ENCODE peak calls at places on chromosomes 12 and 14, in nine cellular contexts. K, P, L, X, U, W, B, S and R are unnamed samples.

GRCh38 chr12:3222935-3223334 is 145.8 kb downstream of the TSPAN9 start:
- DNase-seq in L (no peak), S (no peak), X (no peak), P (no peak), W (no peak), B (no peak), U (peak; percentile 78), K (no peak), R (no peak)

GRCh38 chr12:101685121-101685520 is 12.3 kb upstream of the CHPT1 start:
- DNase-seq in X (no peak), U (no peak), S (no peak), W (no peak), K (no peak), B (no peak), L (no peak), P (no peak), R (no peak)

GRCh38 chr14:69880051-69880487 is 853 bp downstream of the SMOC1 start:
- DNase-seq in X (no peak), B (no peak), K (no peak), P (no peak), U (no peak), L (peak; percentile 64), W (no peak), S (no peak), R (peak; percentile 61)

GRCh38 chr12:106445981-106446380 is 88.4 kb downstream of the POLR3B start:
- DNase-seq in K (no peak), L (no peak), X (no peak), S (no peak), W (no peak), U (peak; percentile 11), B (no peak), P (no peak), R (no peak)

GRCh38 chr12:131311764-131312163 is 358.1 kb downstream of the ADGRD1 start:
- DNase-seq in S (no peak), K (no peak), L (no peak), W (no peak), P (no peak), U (no peak), X (no peak), B (peak; percentile 45), R (no peak)

GRCh38 chr14:60563113-60563512 is 54.2 kb downstream of the SIX6 start:
- DNase-seq in X (no peak), U (no peak), K (no peak), S (no peak), P (no peak), B (no peak), L (no peak), W (no peak), R (no peak)

GRCh38 chr14:52067873-52068740 is 752 bp downstream of the NID2 start:
- DNase-seq in W (no peak), L (peak; percentile 61), X (peak; percentile 15), B (peak; percentile 82), U (peak; percentile 33), S (peak; percentile 60), P (no peak), K (no peak), R (peak; percentile 72)

GRCh38 chr14:56857206-56857605 is 46.9 kb upstream of the OTX2 start:
- DNase-seq in P (no peak), B (no peak), L (no peak), U (no peak), W (no peak), K (no peak), S (no peak), X (no peak), R (no peak)

GRCh38 chr14:100325231-100325632 is 2.1 kb downstream of the SLC25A47 start:
- DNase-seq in P (no peak), L (no peak), W (no peak), U (no peak), B (no peak), K (no peak), X (no peak), S (no peak), R (no peak)